ENCODE peak calls at places on chromosomes 2 and 18, in six cellular contexts. One of them, this sample, is unnamed.

GRCh38 chr2:125559186-125559585 is 1096.8 kb upstream of the GYPC start:
- DNase-seq in iPS DF 6.9: no peak
- DNase-seq in tibial nerve: no peak
- DNase-seq in heart right ventricle: no peak
- DNase-seq in OCI-LY7: no peak
- DNase-seq in SK-N-SH: no peak
- DNase-seq in this sample: no peak

GRCh38 chr2:215692387-215693079 is 256.7 kb upstream of the FN1 start:
- DNase-seq in iPS DF 6.9: no peak
- DNase-seq in tibial nerve: no peak
- DNase-seq in heart right ventricle: no peak
- DNase-seq in OCI-LY7: no peak
- DNase-seq in SK-N-SH: no peak
- DNase-seq in this sample: no peak

GRCh38 chr2:25615395-25615794 is 58.0 kb downstream of the DTNB start:
- DNase-seq in iPS DF 6.9: no peak
- DNase-seq in tibial nerve: no peak
- DNase-seq in heart right ventricle: no peak
- DNase-seq in OCI-LY7: no peak
- DNase-seq in SK-N-SH: no peak
- DNase-seq in this sample: no peak

GRCh38 chr18:10377956-10378355 is 76.5 kb upstream of the APCDD1 start:
- DNase-seq in iPS DF 6.9: no peak
- DNase-seq in tibial nerve: no peak
- DNase-seq in heart right ventricle: no peak
- DNase-seq in OCI-LY7: no peak
- DNase-seq in SK-N-SH: no peak
- DNase-seq in this sample: no peak

GRCh38 chr2:238922435-238922834 is 74.5 kb downstream of the TWIST2 start:
- DNase-seq in iPS DF 6.9: no peak
- DNase-seq in tibial nerve: no peak
- DNase-seq in heart right ventricle: no peak
- DNase-seq in OCI-LY7: no peak
- DNase-seq in SK-N-SH: no peak
- DNase-seq in this sample: no peak

GRCh38 chr18:56541790-56542189 is 96.6 kb downstream of the TXNL1 start:
- DNase-seq in iPS DF 6.9: no peak
- DNase-seq in tibial nerve: no peak
- DNase-seq in heart right ventricle: no peak
- DNase-seq in OCI-LY7: no peak
- DNase-seq in SK-N-SH: no peak
- DNase-seq in this sample: no peak

GRCh38 chr2:202185816-202186221 is 52.6 kb downstream of the SUMO1 start:
- DNase-seq in iPS DF 6.9: no peak
- DNase-seq in tibial nerve: no peak
- DNase-seq in heart right ventricle: no peak
- DNase-seq in OCI-LY7: no peak
- DNase-seq in SK-N-SH: no peak
- DNase-seq in this sample: peak; percentile 46

GRCh38 chr2:135030826-135031225 is 16.4 kb downstream of the MAP3K19 start:
- DNase-seq in iPS DF 6.9: no peak
- DNase-seq in tibial nerve: no peak
- DNase-seq in heart right ventricle: no peak
- DNase-seq in OCI-LY7: peak; percentile 11
- DNase-seq in SK-N-SH: no peak
- DNase-seq in this sample: peak; percentile 47

GRCh38 chr2:30410217-30410616 is 36.8 kb upstream of the LCLAT1 start:
- DNase-seq in iPS DF 6.9: no peak
- DNase-seq in tibial nerve: no peak
- DNase-seq in heart right ventricle: no peak
- DNase-seq in OCI-LY7: no peak
- DNase-seq in SK-N-SH: no peak
- DNase-seq in this sample: no peak

GRCh38 chr2:174970092-174970491 is 35.1 kb downstream of the CHN1 start:
- DNase-seq in iPS DF 6.9: no peak
- DNase-seq in tibial nerve: no peak
- DNase-seq in heart right ventricle: no peak
- DNase-seq in OCI-LY7: no peak
- DNase-seq in SK-N-SH: no peak
- DNase-seq in this sample: no peak

GRCh38 chr2:72999729-73000725 is 71.5 kb downstream of the SFXN5 start:
- DNase-seq in iPS DF 6.9: no peak
- DNase-seq in tibial nerve: no peak
- DNase-seq in heart right ventricle: no peak
- DNase-seq in OCI-LY7: no peak
- DNase-seq in SK-N-SH: no peak
- DNase-seq in this sample: no peak

GRCh38 chr2:189559579-189560272 is 20.9 kb downstream of the SLC40A1 start:
- DNase-seq in iPS DF 6.9: no peak
- DNase-seq in tibial nerve: no peak
- DNase-seq in heart right ventricle: peak; percentile 23
- DNase-seq in OCI-LY7: no peak
- DNase-seq in SK-N-SH: no peak
- DNase-seq in this sample: no peak

GRCh38 chr2:26540306-26540705 is 62.4 kb upstream of the OTOF start:
- DNase-seq in iPS DF 6.9: no peak
- DNase-seq in tibial nerve: no peak
- DNase-seq in heart right ventricle: no peak
- DNase-seq in OCI-LY7: no peak
- DNase-seq in SK-N-SH: no peak
- DNase-seq in this sample: no peak

GRCh38 chr2:173588931-173589369 is 234.3 kb downstream of the CDCA7 start:
- DNase-seq in iPS DF 6.9: no peak
- DNase-seq in tibial nerve: no peak
- DNase-seq in heart right ventricle: no peak
- DNase-seq in OCI-LY7: no peak
- DNase-seq in SK-N-SH: no peak
- DNase-seq in this sample: no peak

GRCh38 chr2:237171895-237172294 is 86.2 kb downstream of the COPS8 start:
- DNase-seq in iPS DF 6.9: no peak
- DNase-seq in tibial nerve: no peak
- DNase-seq in heart right ventricle: no peak
- DNase-seq in OCI-LY7: no peak
- DNase-seq in SK-N-SH: no peak
- DNase-seq in this sample: no peak

GRCh38 chr18:6561029-6561861 is 146.5 kb upstream of the L3MBTL4 start:
- DNase-seq in iPS DF 6.9: no peak
- DNase-seq in tibial nerve: peak; percentile 64
- DNase-seq in heart right ventricle: peak; percentile 37
- DNase-seq in OCI-LY7: no peak
- DNase-seq in SK-N-SH: no peak
- DNase-seq in this sample: no peak

GRCh38 chr2:156046900-156047299 is 285.6 kb downstream of the NR4A2 start:
- DNase-seq in iPS DF 6.9: no peak
- DNase-seq in tibial nerve: no peak
- DNase-seq in heart right ventricle: no peak
- DNase-seq in OCI-LY7: no peak
- DNase-seq in SK-N-SH: no peak
- DNase-seq in this sample: no peak

GRCh38 chr2:29562896-29563295 is 358.5 kb downstream of the ALK start:
- DNase-seq in iPS DF 6.9: no peak
- DNase-seq in tibial nerve: no peak
- DNase-seq in heart right ventricle: no peak
- DNase-seq in OCI-LY7: no peak
- DNase-seq in SK-N-SH: peak; percentile 41
- DNase-seq in this sample: peak; percentile 37

GRCh38 chr2:96913398-96914202 is 43.7 kb upstream of the SEMA4C start:
- DNase-seq in iPS DF 6.9: no peak
- DNase-seq in tibial nerve: no peak
- DNase-seq in heart right ventricle: no peak
- DNase-seq in OCI-LY7: no peak
- DNase-seq in SK-N-SH: no peak
- DNase-seq in this sample: no peak

GRCh38 chr2:178810422-178810821 is 3.2 kb upstream of the TTN start:
- DNase-seq in iPS DF 6.9: no peak
- DNase-seq in tibial nerve: no peak
- DNase-seq in heart right ventricle: no peak
- DNase-seq in OCI-LY7: no peak
- DNase-seq in SK-N-SH: no peak
- DNase-seq in this sample: no peak
- H3K4me3 ChIP-seq in iPS DF 6.9: no peak overlapping the region
- H3K4me3 ChIP-seq in tibial nerve: no peak overlapping the region
- H3K4me3 ChIP-seq in heart right ventricle: no peak overlapping the region
- H3K4me3 ChIP-seq in OCI-LY7: no peak overlapping the region
- H3K4me3 ChIP-seq in SK-N-SH: no peak overlapping the region
- H3K4me3 ChIP-seq in this sample: no peak overlapping the region

GRCh38 chr18:61889541-61889940 is 3.3 kb downstream of the RNF152 start:
- DNase-seq in iPS DF 6.9: no peak
- DNase-seq in tibial nerve: no peak
- DNase-seq in heart right ventricle: no peak
- DNase-seq in OCI-LY7: no peak
- DNase-seq in SK-N-SH: no peak
- DNase-seq in this sample: no peak
- H3K4me3 ChIP-seq in iPS DF 6.9: no peak overlapping the region
- H3K4me3 ChIP-seq in tibial nerve: no peak overlapping the region
- H3K4me3 ChIP-seq in heart right ventricle: peak overlapping the region; percentile 12
- H3K4me3 ChIP-seq in OCI-LY7: no peak overlapping the region
- H3K4me3 ChIP-seq in SK-N-SH: no peak overlapping the region
- H3K4me3 ChIP-seq in this sample: no peak overlapping the region

DNA sequence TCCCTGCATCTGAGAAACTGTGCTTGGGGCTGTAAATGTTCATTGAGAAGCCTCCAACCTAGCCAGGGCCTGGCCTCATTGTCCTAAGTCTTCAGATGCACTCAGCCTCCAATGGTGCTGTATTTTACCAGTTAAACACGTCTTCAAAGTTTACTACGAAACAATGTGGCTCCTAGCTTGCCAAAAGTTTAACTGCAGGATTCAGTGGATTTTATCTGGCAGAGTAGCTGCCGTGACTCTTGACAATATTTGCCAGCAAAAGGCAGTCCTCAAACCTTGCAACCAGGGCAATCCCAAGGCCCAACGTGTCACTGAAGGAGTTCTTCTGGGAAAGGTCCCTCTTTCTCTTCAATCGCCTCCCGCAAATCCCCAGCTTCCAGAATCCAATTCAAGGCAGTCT is 1.1 kb downstream of the PID1 start:
- DNase-seq in iPS DF 6.9: no peak
- DNase-seq in tibial nerve: no peak
- DNase-seq in heart right ventricle: no peak
- DNase-seq in OCI-LY7: no peak
- DNase-seq in SK-N-SH: no peak
- DNase-seq in this sample: no peak
- H3K4me3 ChIP-seq in iPS DF 6.9: no peak overlapping the region
- H3K4me3 ChIP-seq in tibial nerve: peak overlapping the region; percentile 51
- H3K4me3 ChIP-seq in heart right ventricle: peak overlapping the region; percentile 76
- H3K4me3 ChIP-seq in OCI-LY7: no peak overlapping the region
- H3K4me3 ChIP-seq in SK-N-SH: no peak overlapping the region
- H3K4me3 ChIP-seq in this sample: no peak overlapping the region

GRCh38 chr18:50666536-50666935 is 106.6 kb downstream of the MAPK4 start:
- DNase-seq in iPS DF 6.9: no peak
- DNase-seq in tibial nerve: no peak
- DNase-seq in heart right ventricle: no peak
- DNase-seq in OCI-LY7: no peak
- DNase-seq in SK-N-SH: no peak
- DNase-seq in this sample: no peak
- H3K4me3 ChIP-seq in iPS DF 6.9: no peak overlapping the region
- H3K4me3 ChIP-seq in tibial nerve: no peak overlapping the region
- H3K4me3 ChIP-seq in heart right ventricle: no peak overlapping the region
- H3K4me3 ChIP-seq in OCI-LY7: no peak overlapping the region
- H3K4me3 ChIP-seq in SK-N-SH: no peak overlapping the region
- H3K4me3 ChIP-seq in this sample: no peak overlapping the region

This sample was measured in A673.